ENCODE peak calls at places on chromosome 21, in four cellular contexts. T is IMR-90, L is K562, Q is endothelial cell of umbilical vein. R is an unnamed sample.

GRCh38 chr21:45319461-45320211 is 31.9 kb upstream of the POFUT2 start:
- DNase-seq in Q (peak), T (peak), L (no peak), R (no peak)

GRCh38 chr21:31624961-31625491 is 34.5 kb upstream of the SOD1 start:
- DNase-seq in L (no peak), Q (no peak), T (no peak), R (no peak)

GRCh38 chr21:45542242-45542666 is at the start of gene SLC19A1:
- DNase-seq in L (peak), T (peak), Q (peak), R (no peak)

GRCh38 chr21:34707876-34708325 is 39.1 kb downstream of the CLIC6 start:
- DNase-seq in L (no peak), T (no peak), Q (no peak), R (peak)

GRCh38 chr21:44868707-44869106 is 4.8 kb downstream of the PTTG1IP start:
- DNase-seq in L (no peak), T (no peak), Q (no peak), R (no peak)

GRCh38 chr21:39885119-39885848 is 18.0 kb downstream of the PCP4 start:
- DNase-seq in Q (no peak), T (no peak), L (no peak), R (no peak)

GRCh38 chr21:25607812-25608737 is 794 bp upstream of the MRPL39 start:
- DNase-seq in T (peak), L (peak), Q (peak), R (peak)

GRCh38 chr21:26437326-26438009 is 135.6 kb downstream of the CYYR1 start:
- DNase-seq in Q (no peak), T (no peak), L (no peak), R (no peak)

GRCh38 chr21:39451332-39452206 is at the start of gene SH3BGR:
- DNase-seq in Q (no peak), L (peak), T (no peak), R (no peak)

GRCh38 chr21:44295163-44295601 is 4.7 kb upstream of the PFKL start:
- DNase-seq in T (no peak), Q (no peak), L (no peak), R (no peak)

GRCh38 chr21:41368361-41369104 is 6.7 kb downstream of the MX2 start:
- DNase-seq in Q (no peak), L (no peak), T (no peak), R (no peak)

GRCh38 chr21:41367598-41368360 is 6.0 kb downstream of the MX2 start:
- DNase-seq in T (no peak), L (no peak), Q (no peak), R (peak)

GRCh38 chr21:41370840-41371697 is 9.2 kb downstream of the MX2 start:
- DNase-seq in Q (no peak), L (no peak), T (no peak), R (no peak)

GRCh38 chr21:41369915-41370839 is 8.3 kb downstream of the MX2 start:
- DNase-seq in L (no peak), Q (no peak), T (no peak), R (peak)

DNA sequence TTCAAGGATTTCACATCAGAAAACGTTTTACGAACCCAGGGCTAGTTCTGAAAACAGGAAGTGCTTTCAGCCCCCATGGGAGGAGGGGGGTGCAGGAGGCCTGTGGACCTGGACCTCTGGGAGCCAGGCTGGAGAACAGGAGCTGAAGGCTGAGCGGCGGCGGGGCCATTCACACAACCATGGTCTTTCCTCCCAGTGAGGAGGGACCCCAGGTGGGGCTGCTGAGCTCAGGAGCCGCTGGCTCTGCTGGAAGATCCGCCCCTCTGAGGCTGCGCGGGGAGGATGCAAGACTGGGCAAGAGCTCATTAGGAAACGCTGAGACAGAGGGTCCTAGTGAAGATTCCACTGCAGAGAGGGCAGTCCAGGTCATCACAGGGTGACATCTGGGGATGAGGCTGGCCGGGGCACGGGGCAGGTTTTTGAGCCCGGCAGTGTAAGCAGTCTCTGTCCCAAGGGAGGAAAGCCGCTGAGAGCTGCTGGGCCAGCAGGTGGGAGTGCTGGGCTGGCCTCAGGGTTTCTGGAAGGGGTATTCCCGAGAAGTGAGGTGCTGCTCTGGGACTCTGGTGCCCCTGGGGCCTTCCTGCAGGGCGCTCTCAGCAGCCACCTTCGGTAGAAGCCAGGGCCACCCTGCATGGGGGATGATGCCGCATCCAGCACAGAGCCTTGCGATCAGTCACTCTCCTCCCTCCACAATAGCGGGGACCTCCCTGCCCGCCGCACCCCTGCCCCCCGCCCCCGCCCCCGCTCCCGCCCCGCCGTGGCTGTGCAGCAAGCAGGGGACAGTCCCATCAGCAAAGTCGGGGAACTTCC is 7.5 kb downstream of the MX2 start:
- DNase-seq in T (no peak), L (no peak), Q (no peak), R (peak)
- H3K9ac ChIP-seq in T (no peak), L (no peak), Q (no peak), R (peak)

DNA sequence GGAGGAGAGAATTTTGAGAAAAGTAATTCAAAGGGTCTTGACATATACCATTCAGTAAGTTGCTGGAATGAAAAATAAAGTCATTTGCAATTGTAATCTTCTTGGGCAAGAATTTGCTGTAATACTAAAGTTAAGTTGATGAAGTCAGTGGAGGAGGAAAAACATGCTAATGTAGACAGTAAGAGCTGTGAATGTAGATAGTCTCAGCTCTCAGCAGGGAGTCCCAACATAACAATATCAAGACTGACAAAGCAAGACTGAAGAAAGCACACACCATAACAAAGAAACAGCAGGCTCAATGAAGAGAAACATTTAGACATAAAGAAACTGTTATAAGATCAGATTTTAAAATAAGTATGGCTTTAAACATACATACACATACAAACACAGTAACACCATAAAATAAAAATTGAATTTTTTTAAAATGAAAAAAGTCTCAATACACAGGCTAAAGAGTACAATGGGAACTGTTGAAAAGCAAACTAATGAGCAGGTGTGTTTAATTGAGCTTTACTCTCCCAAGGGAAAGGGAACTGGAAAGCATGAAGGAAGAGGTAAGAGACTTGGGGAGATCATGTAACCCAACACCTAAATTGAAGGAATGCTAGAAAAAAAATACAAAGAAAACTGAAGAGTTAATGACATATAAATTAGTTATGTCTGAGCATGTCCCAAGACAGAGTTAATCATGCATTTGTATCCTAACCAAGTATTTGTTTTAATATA is 336.3 kb upstream of the NCAM2 start:
- DNase-seq in L (no peak), Q (no peak), T (no peak), R (no peak)
- TF ChIP-seq FOS in L (no peak), Q (no peak), T (no peak), R (no peak)

DNA sequence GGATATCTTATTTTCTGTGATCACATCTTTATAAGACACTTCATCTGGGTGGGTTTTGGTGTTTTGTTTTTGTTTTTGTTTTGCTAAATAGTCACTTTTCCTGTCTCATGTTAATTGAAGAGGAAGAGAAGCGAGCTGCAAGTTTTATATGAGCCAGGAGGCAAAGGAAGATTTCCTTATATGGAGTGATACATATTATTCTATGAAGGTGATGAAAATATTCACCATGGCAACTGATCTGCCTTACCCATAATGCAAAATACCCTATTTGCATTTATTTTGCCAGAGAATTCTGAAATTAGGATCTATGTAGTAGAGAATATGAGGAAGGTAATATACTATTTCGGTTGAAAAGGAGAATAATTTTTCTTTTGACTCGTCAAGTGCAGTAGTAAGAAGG is 13.9 kb downstream of the CXADR start:
- DNase-seq in Q (no peak), L (no peak), T (no peak), R (no peak)
- H3K9ac ChIP-seq in Q (peak), L (no peak), T (no peak), R (no peak)

DNA sequence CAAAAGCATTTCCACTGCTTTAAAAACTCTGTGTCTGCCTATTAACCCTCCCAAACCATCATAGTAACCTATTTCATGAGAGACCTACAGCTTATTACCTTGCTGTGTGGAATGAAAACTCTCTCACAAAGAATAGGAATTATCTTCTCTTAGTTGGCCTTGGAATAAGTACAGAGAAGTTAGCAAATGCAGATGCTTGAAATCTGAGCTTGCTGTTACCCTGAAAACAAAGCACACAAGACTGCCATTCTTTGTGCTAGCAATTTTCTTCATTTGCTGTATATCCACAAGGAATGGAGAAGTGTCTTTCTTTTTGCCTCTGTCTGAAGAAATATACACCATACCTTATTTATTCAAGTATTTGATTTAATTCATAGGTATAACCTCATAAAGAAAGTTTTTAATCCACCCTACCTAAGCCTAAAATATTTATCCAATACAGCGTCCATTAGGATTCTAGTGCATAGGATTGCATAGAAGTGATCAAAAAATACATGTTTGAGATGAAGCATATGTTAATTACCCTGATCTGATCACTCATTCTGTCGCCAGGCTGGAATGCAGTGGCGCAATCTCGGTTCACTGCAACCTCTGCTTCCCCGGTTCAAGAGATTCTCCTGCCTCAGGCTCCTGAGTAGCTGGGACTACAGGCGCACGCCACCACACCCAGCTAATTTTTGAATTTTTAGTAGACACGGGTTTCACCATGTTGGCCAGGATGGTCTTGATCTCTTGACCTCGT is 451.1 kb downstream of the LTN1 start:
- DNase-seq in T (no peak), Q (peak), L (no peak), R (no peak)
- TF ChIP-seq FOS in T (no peak), Q (no peak), L (no peak), R (no peak)

GRCh38 chr21:16353764-16354163 is 624.0 kb downstream of the USP25 start:
- DNase-seq in T (no peak), L (no peak), Q (no peak), R (no peak)
- H3K9ac ChIP-seq in T (no peak), L (no peak), Q (no peak), R (no peak)